ENCODE peak calls at places on chromosomes 16 and 17, in eight cellular contexts. One of them, this sample, is unnamed.

GRCh38 chr17:37274432-37274831 is 101.4 kb upstream of the C17orf78 start:
- DNase-seq in PC-3: no peak
- DNase-seq in testis: no peak
- DNase-seq in upper lobe of left lung: no peak
- DNase-seq in ovary: no peak
- DNase-seq in uterus: no peak
- DNase-seq in pancreas: no peak
- DNase-seq in bronchial epithelial cell: no peak
- DNase-seq in this sample: no peak

GRCh38 chr17:6328279-6328678 is 106.6 kb downstream of the AIPL1 start:
- DNase-seq in PC-3: no peak
- DNase-seq in testis: no peak
- DNase-seq in upper lobe of left lung: no peak
- DNase-seq in ovary: no peak
- DNase-seq in uterus: no peak
- DNase-seq in pancreas: no peak
- DNase-seq in bronchial epithelial cell: no peak
- DNase-seq in this sample: no peak

GRCh38 chr17:5631958-5632357 is 47.6 kb upstream of the NLRP1 start:
- DNase-seq in PC-3: no peak
- DNase-seq in testis: no peak
- DNase-seq in upper lobe of left lung: no peak
- DNase-seq in ovary: no peak
- DNase-seq in uterus: no peak
- DNase-seq in pancreas: no peak
- DNase-seq in bronchial epithelial cell: no peak
- DNase-seq in this sample: no peak

GRCh38 chr17:76727745-76728456 is 1.3 kb downstream of the METTL23 start:
- DNase-seq in PC-3: no peak
- DNase-seq in testis: no peak
- DNase-seq in upper lobe of left lung: no peak
- DNase-seq in ovary: no peak
- DNase-seq in uterus: no peak
- DNase-seq in pancreas: no peak
- DNase-seq in bronchial epithelial cell: no peak
- DNase-seq in this sample: no peak

GRCh38 chr17:76820523-76820922 is 47.7 kb upstream of the MGAT5B start:
- DNase-seq in PC-3: no peak
- DNase-seq in testis: no peak
- DNase-seq in upper lobe of left lung: no peak
- DNase-seq in ovary: no peak
- DNase-seq in uterus: no peak
- DNase-seq in pancreas: no peak
- DNase-seq in bronchial epithelial cell: no peak
- DNase-seq in this sample: no peak

GRCh38 chr16:68596266-68596665 is 48.8 kb upstream of the CDH3 start:
- DNase-seq in PC-3: no peak
- DNase-seq in testis: no peak
- DNase-seq in upper lobe of left lung: no peak
- DNase-seq in ovary: no peak
- DNase-seq in uterus: no peak
- DNase-seq in pancreas: no peak
- DNase-seq in bronchial epithelial cell: no peak
- DNase-seq in this sample: no peak

GRCh38 chr16:12461971-12462370 is 341.7 kb downstream of the CPPED1 start:
- DNase-seq in PC-3: no peak
- DNase-seq in testis: no peak
- DNase-seq in upper lobe of left lung: no peak
- DNase-seq in ovary: no peak
- DNase-seq in uterus: no peak
- DNase-seq in pancreas: no peak
- DNase-seq in bronchial epithelial cell: no peak
- DNase-seq in this sample: no peak

GRCh38 chr17:71024172-71024571 is 854.8 kb downstream of the KCNJ2 start:
- DNase-seq in PC-3: no peak
- DNase-seq in testis: no peak
- DNase-seq in upper lobe of left lung: no peak
- DNase-seq in ovary: no peak
- DNase-seq in uterus: no peak
- DNase-seq in pancreas: no peak
- DNase-seq in bronchial epithelial cell: no peak
- DNase-seq in this sample: no peak

GRCh38 chr17:41792835-41793748 is 6.6 kb upstream of the JUP start:
- DNase-seq in PC-3: peak; percentile 86
- DNase-seq in testis: peak; percentile 68
- DNase-seq in upper lobe of left lung: peak; percentile 79
- DNase-seq in ovary: peak; percentile 61
- DNase-seq in uterus: peak; percentile 63
- DNase-seq in pancreas: no peak
- DNase-seq in bronchial epithelial cell: peak; percentile 90
- DNase-seq in this sample: peak; percentile 62

GRCh38 chr17:27586203-27586701 is 44.7 kb upstream of the LGALS9 start:
- DNase-seq in PC-3: no peak
- DNase-seq in testis: no peak
- DNase-seq in upper lobe of left lung: no peak
- DNase-seq in ovary: no peak
- DNase-seq in uterus: no peak
- DNase-seq in pancreas: no peak
- DNase-seq in bronchial epithelial cell: no peak
- DNase-seq in this sample: no peak

GRCh38 chr16:15464401-15465186 is 30.2 kb downstream of the BMERB1 start:
- DNase-seq in PC-3: peak; percentile 73
- DNase-seq in testis: no peak
- DNase-seq in upper lobe of left lung: no peak
- DNase-seq in ovary: no peak
- DNase-seq in uterus: no peak
- DNase-seq in pancreas: no peak
- DNase-seq in bronchial epithelial cell: no peak
- DNase-seq in this sample: no peak

GRCh38 chr16:20610192-20610891 is 34.2 kb upstream of the ACSM2B start:
- DNase-seq in PC-3: no peak
- DNase-seq in testis: no peak
- DNase-seq in upper lobe of left lung: peak; percentile 45
- DNase-seq in ovary: no peak
- DNase-seq in uterus: no peak
- DNase-seq in pancreas: peak; percentile 69
- DNase-seq in bronchial epithelial cell: no peak
- DNase-seq in this sample: no peak

GRCh38 chr17:13435230-13435629 is 166.5 kb downstream of the HS3ST3A1 start:
- DNase-seq in PC-3: no peak
- DNase-seq in testis: no peak
- DNase-seq in upper lobe of left lung: no peak
- DNase-seq in ovary: no peak
- DNase-seq in uterus: no peak
- DNase-seq in pancreas: no peak
- DNase-seq in bronchial epithelial cell: no peak
- DNase-seq in this sample: no peak

GRCh38 chr17:38914741-38915638 is 10.4 kb upstream of the LASP1NB start:
- DNase-seq in PC-3: no peak
- DNase-seq in testis: peak; percentile 14
- DNase-seq in upper lobe of left lung: no peak
- DNase-seq in ovary: peak; percentile 13
- DNase-seq in uterus: peak; percentile 21
- DNase-seq in pancreas: no peak
- DNase-seq in bronchial epithelial cell: no peak
- DNase-seq in this sample: no peak

GRCh38 chr17:38447502-38448095 is 19.3 kb downstream of the ARHGAP23 start:
- DNase-seq in PC-3: no peak
- DNase-seq in testis: no peak
- DNase-seq in upper lobe of left lung: peak; percentile 60
- DNase-seq in ovary: no peak
- DNase-seq in uterus: no peak
- DNase-seq in pancreas: no peak
- DNase-seq in bronchial epithelial cell: no peak
- DNase-seq in this sample: no peak

GRCh38 chr16:70590722-70591438 is 55.5 kb upstream of the IL34 start:
- DNase-seq in PC-3: no peak
- DNase-seq in testis: peak; percentile 54
- DNase-seq in upper lobe of left lung: no peak
- DNase-seq in ovary: no peak
- DNase-seq in uterus: peak; percentile 26
- DNase-seq in pancreas: no peak
- DNase-seq in bronchial epithelial cell: no peak
- DNase-seq in this sample: no peak

GRCh38 chr17:68343976-68344375 is 52.7 kb downstream of the ARSG start:
- DNase-seq in PC-3: no peak
- DNase-seq in testis: no peak
- DNase-seq in upper lobe of left lung: peak; percentile 33
- DNase-seq in ovary: no peak
- DNase-seq in uterus: no peak
- DNase-seq in pancreas: no peak
- DNase-seq in bronchial epithelial cell: no peak
- DNase-seq in this sample: no peak
- TF ChIP-seq CTCF in PC-3: peak; percentile 20
- TF ChIP-seq CTCF in testis: no peak
- TF ChIP-seq CTCF in upper lobe of left lung: no peak
- TF ChIP-seq CTCF in ovary: no peak
- TF ChIP-seq CTCF in uterus: no peak
- TF ChIP-seq CTCF in pancreas: no peak
- TF ChIP-seq CTCF in bronchial epithelial cell: no peak
- TF ChIP-seq CTCF in this sample: no peak

GRCh38 chr17:77959216-77959925 is 868 bp downstream of the TNRC6C start:
- DNase-seq in PC-3: no peak
- DNase-seq in testis: peak; percentile 19
- DNase-seq in upper lobe of left lung: no peak
- DNase-seq in ovary: peak; percentile 21
- DNase-seq in uterus: peak; percentile 22
- DNase-seq in pancreas: no peak
- DNase-seq in bronchial epithelial cell: peak; percentile 20
- DNase-seq in this sample: no peak
- H3K4me3 ChIP-seq in PC-3: peak overlapping the region; percentile 61
- H3K4me3 ChIP-seq in testis: peak overlapping the region; percentile 61
- H3K4me3 ChIP-seq in upper lobe of left lung: peak overlapping the region; percentile 88
- H3K4me3 ChIP-seq in ovary: peak overlapping the region; percentile 68
- H3K4me3 ChIP-seq in uterus: peak overlapping the region; percentile 68
- H3K4me3 ChIP-seq in pancreas: peak overlapping the region; percentile 40
- H3K4me3 ChIP-seq in bronchial epithelial cell: peak overlapping the region; percentile 51
- H3K4me3 ChIP-seq in this sample: peak overlapping the region; percentile 85

DNA sequence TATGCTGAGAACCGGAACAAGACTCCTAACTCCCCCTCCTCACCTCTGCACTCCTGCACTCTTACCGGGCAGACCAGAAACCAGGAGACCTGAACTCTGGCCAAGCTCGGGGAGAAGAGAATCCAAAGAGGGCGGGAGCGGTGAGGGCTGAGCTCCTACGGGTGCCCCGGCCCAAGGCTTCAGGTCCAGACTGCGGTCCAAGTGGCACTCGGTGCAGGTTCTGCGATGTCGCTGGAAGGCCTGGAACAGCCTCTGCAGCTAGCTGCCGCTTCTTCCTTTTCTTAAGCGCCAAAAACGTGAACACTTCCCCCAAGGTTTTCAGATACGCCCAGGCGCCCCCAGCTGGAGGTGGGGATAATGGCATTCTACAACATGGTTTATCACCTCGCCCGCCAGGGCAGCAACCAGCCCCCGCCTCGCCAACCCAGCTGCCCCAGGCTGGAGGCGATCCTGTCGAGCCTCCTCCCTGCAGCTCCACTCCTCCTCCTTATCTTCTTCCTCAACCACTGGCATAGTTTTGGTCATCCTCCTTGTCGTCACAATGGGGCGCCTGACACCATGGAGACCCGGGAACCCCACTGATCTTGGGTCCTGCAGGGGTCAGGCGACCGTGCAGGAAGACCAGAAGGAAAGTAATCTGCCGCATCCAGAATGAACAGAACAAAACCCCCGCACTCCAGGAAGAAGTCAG is 1735.9 kb downstream of the TP53TG3F start:
- DNase-seq in PC-3: no peak
- DNase-seq in testis: no peak
- DNase-seq in upper lobe of left lung: no peak
- DNase-seq in ovary: no peak
- DNase-seq in uterus: no peak
- DNase-seq in pancreas: no peak
- DNase-seq in bronchial epithelial cell: no peak
- DNase-seq in this sample: no peak
- TF ChIP-seq CTCF in PC-3: no peak
- TF ChIP-seq CTCF in testis: no peak
- TF ChIP-seq CTCF in upper lobe of left lung: no peak
- TF ChIP-seq CTCF in ovary: no peak
- TF ChIP-seq CTCF in uterus: no peak
- TF ChIP-seq CTCF in pancreas: no peak
- TF ChIP-seq CTCF in bronchial epithelial cell: no peak
- TF ChIP-seq CTCF in this sample: no peak

GRCh38 chr17:56970974-56971373 is 7.0 kb upstream of the SCPEP1 start:
- DNase-seq in PC-3: no peak
- DNase-seq in testis: no peak
- DNase-seq in upper lobe of left lung: no peak
- DNase-seq in ovary: no peak
- DNase-seq in uterus: no peak
- DNase-seq in pancreas: no peak
- DNase-seq in bronchial epithelial cell: no peak
- DNase-seq in this sample: no peak
- H3K4me3 ChIP-seq in PC-3: no peak overlapping the region
- H3K4me3 ChIP-seq in testis: no peak overlapping the region
- H3K4me3 ChIP-seq in upper lobe of left lung: no peak overlapping the region
- H3K4me3 ChIP-seq in ovary: no peak overlapping the region
- H3K4me3 ChIP-seq in uterus: no peak overlapping the region
- H3K4me3 ChIP-seq in pancreas: no peak overlapping the region
- H3K4me3 ChIP-seq in bronchial epithelial cell: no peak overlapping the region
- H3K4me3 ChIP-seq in this sample: no peak overlapping the region

GRCh38 chr17:63440770-63441335 is 5.3 kb downstream of the CYB561 start:
- DNase-seq in PC-3: no peak
- DNase-seq in testis: no peak
- DNase-seq in upper lobe of left lung: no peak
- DNase-seq in ovary: no peak
- DNase-seq in uterus: no peak
- DNase-seq in pancreas: no peak
- DNase-seq in bronchial epithelial cell: no peak
- DNase-seq in this sample: no peak

GRCh38 chr17:63442074-63442473 is 4.0 kb downstream of the CYB561 start:
- DNase-seq in PC-3: no peak
- DNase-seq in testis: no peak
- DNase-seq in upper lobe of left lung: no peak
- DNase-seq in ovary: no peak
- DNase-seq in uterus: no peak
- DNase-seq in pancreas: no peak
- DNase-seq in bronchial epithelial cell: no peak
- DNase-seq in this sample: no peak

GRCh38 chr17:63441654-63442053 is 4.5 kb downstream of the CYB561 start:
- DNase-seq in PC-3: no peak
- DNase-seq in testis: no peak
- DNase-seq in upper lobe of left lung: no peak
- DNase-seq in ovary: no peak
- DNase-seq in uterus: no peak
- DNase-seq in pancreas: no peak
- DNase-seq in bronchial epithelial cell: no peak
- DNase-seq in this sample: no peak

GRCh38 chr17:63443053-63443452 is 3.1 kb downstream of the CYB561 start:
- DNase-seq in PC-3: no peak
- DNase-seq in testis: no peak
- DNase-seq in upper lobe of left lung: no peak
- DNase-seq in ovary: no peak
- DNase-seq in uterus: no peak
- DNase-seq in pancreas: no peak
- DNase-seq in bronchial epithelial cell: no peak
- DNase-seq in this sample: no peak

GRCh38 chr17:63442549-63443035 is 3.5 kb downstream of the CYB561 start:
- DNase-seq in PC-3: peak; percentile 21
- DNase-seq in testis: peak; percentile 57
- DNase-seq in upper lobe of left lung: no peak
- DNase-seq in ovary: no peak
- DNase-seq in uterus: no peak
- DNase-seq in pancreas: no peak
- DNase-seq in bronchial epithelial cell: no peak
- DNase-seq in this sample: no peak
- TF ChIP-seq CTCF in PC-3: peak; percentile 37
- TF ChIP-seq CTCF in testis: no peak
- TF ChIP-seq CTCF in upper lobe of left lung: no peak
- TF ChIP-seq CTCF in ovary: no peak
- TF ChIP-seq CTCF in uterus: no peak
- TF ChIP-seq CTCF in pancreas: no peak
- TF ChIP-seq CTCF in bronchial epithelial cell: peak; percentile 3
- TF ChIP-seq CTCF in this sample: peak; percentile 47

GRCh38 chr16:87864331-87864989 is 4.8 kb downstream of the SLC7A5 start:
- DNase-seq in PC-3: peak; percentile 39
- DNase-seq in testis: no peak
- DNase-seq in upper lobe of left lung: no peak
- DNase-seq in ovary: no peak
- DNase-seq in uterus: no peak
- DNase-seq in pancreas: no peak
- DNase-seq in bronchial epithelial cell: peak; percentile 73
- DNase-seq in this sample: no peak
- H3K4me3 ChIP-seq in PC-3: peak overlapping the region; percentile 24
- H3K4me3 ChIP-seq in testis: no peak overlapping the region
- H3K4me3 ChIP-seq in upper lobe of left lung: no peak overlapping the region
- H3K4me3 ChIP-seq in ovary: no peak overlapping the region
- H3K4me3 ChIP-seq in uterus: no peak overlapping the region
- H3K4me3 ChIP-seq in pancreas: no peak overlapping the region
- H3K4me3 ChIP-seq in bronchial epithelial cell: no peak overlapping the region
- H3K4me3 ChIP-seq in this sample: no peak overlapping the region

This sample was measured in left ventricle myocardium inferior.